ENCODE peak calls at places on chromosomes 6 and 20, in seven cellular contexts. N is iPS DF 19.7; K is dorsolateral prefrontal cortex; X is H4; Y is H54; D is stimulated activated CD4-positive, alpha-beta T cell treated with anti-CD3 and anti-CD28 coated beads, TNF-alpha, amount 100 ng/mL, for 48 hours; Z is IMR-90. F is an unnamed sample.

GRCh38 chr20:3046677-3047462 is 1.0 kb downstream of the MRPS26 start:
- DNase-seq in D (no peak), Z (no peak), X (no peak), N (no peak), Y (no peak), K (peak; percentile 53), F (no peak)

GRCh38 chr6:54085526-54085925 is 25.7 kb upstream of the MLIP start:
- DNase-seq in D (no peak), N (no peak), Z (peak; percentile 94), K (no peak), Y (no peak), X (no peak), F (peak; percentile 56)

GRCh38 chr6:157272372-157272771 is 50.9 kb downstream of the TMEM242 start:
- DNase-seq in D (no peak), Y (no peak), Z (no peak), K (no peak), X (no peak), N (no peak), F (no peak)

GRCh38 chr6:104689551-104690205 is 170.0 kb downstream of the HACE1 start:
- DNase-seq in K (no peak), Z (peak; percentile 28), D (no peak), N (no peak), Y (no peak), X (no peak), F (no peak)

GRCh38 chr6:113522376-113522775 is 334.8 kb upstream of the MARCKS start:
- DNase-seq in D (no peak), K (no peak), Y (no peak), X (no peak), N (no peak), Z (no peak), F (no peak)

GRCh38 chr20:44496976-44497375 is 21.3 kb downstream of the TTPAL start:
- DNase-seq in N (no peak), Z (peak; percentile 96), Y (peak; percentile 58), X (no peak), D (peak; percentile 21), K (no peak), F (no peak)

GRCh38 chr20:62766071-62766450 is 30.2 kb upstream of the MRGBP start:
- DNase-seq in Z (no peak), K (no peak), D (no peak), X (no peak), Y (no peak), N (no peak), F (no peak)

GRCh38 chr6:119479860-119480655 is 130.5 kb upstream of the MAN1A1 start:
- DNase-seq in X (no peak), Z (peak; percentile 57), K (no peak), D (no peak), Y (no peak), N (no peak), F (no peak)

GRCh38 chr6:39225946-39226437 is 3.3 kb downstream of the KCNK5 start:
- DNase-seq in Z (no peak), Y (no peak), K (no peak), D (peak; percentile 14), X (no peak), N (no peak), F (no peak)

GRCh38 chr6:106746660-106747059 is 117.3 kb downstream of the QRSL1 start:
- DNase-seq in K (no peak), N (no peak), D (no peak), Z (peak; percentile 80), X (peak; percentile 55), Y (peak; percentile 14), F (no peak)

GRCh38 chr6:33314515-33314942 is 651 bp upstream of the TAPBP start:
- DNase-seq in N (no peak), X (peak; percentile 39), Y (peak; percentile 35), Z (peak; percentile 86), K (no peak), D (no peak), F (peak; percentile 28)

F was measured in SJCRH30.